ENCODE peak calls at places on chromosome 17, in seven cellular contexts. J, U, V, O, S, C and B are unnamed samples. For H3K4me1, the result is how much of the 10 kb centered on the place peaks cover.

GRCh38 chr17:81509687-81510523 is 2.7 kb downstream of the ACTG1 start:
- DNase-seq in J (peak), U (peak), V (no peak), O (peak), S (no peak), C (no peak), B (no peak)

GRCh38 chr17:77363821-77364361 is 223.1 kb downstream of the SEC14L1 start:
- DNase-seq in J (peak), U (no peak), V (no peak), O (peak), S (no peak), C (peak), B (no peak)

GRCh38 chr17:73090396-73091202 is 1.9 kb downstream of the SLC39A11 start:
- DNase-seq in J (no peak), U (no peak), V (no peak), O (no peak), S (no peak), C (no peak), B (no peak)

GRCh38 chr17:34413443-34414076 is 50.5 kb upstream of the CCL1 start:
- DNase-seq in J (no peak), U (no peak), V (no peak), O (no peak), S (no peak), C (no peak), B (no peak)

GRCh38 chr17:82956146-82956725 is 116.4 kb upstream of the ZNF750 start:
- DNase-seq in J (no peak), U (no peak), V (no peak), O (no peak), S (no peak), C (peak), B (peak)

GRCh38 chr17:73820686-73821448 is 176.6 kb upstream of the SDK2 start:
- DNase-seq in J (peak), U (peak), V (peak), O (no peak), S (no peak), C (no peak), B (no peak)

GRCh38 chr17:75639771-75640555 is 6.7 kb downstream of the SMIM5 start:
- DNase-seq in J (no peak), U (peak), V (peak), O (no peak), S (no peak), C (no peak), B (no peak)

GRCh38 chr17:47935961-47936360 is 5.4 kb upstream of the PNPO start:
- DNase-seq in J (peak), U (no peak), V (no peak), O (no peak), S (no peak), C (no peak), B (peak)

GRCh38 chr17:33299115-33299514 is 6.0 kb upstream of the ASIC2 start:
- DNase-seq in J (no peak), U (no peak), V (no peak), O (no peak), S (no peak), C (no peak), B (no peak)

GRCh38 chr17:80124351-80124981 is 22.5 kb downstream of the EIF4A3 start:
- DNase-seq in J (peak), U (no peak), V (no peak), O (no peak), S (no peak), C (no peak), B (no peak)

GRCh38 chr17:2964028-2964356 is 99.4 kb downstream of the OR1D5 start:
- DNase-seq in J (no peak), U (no peak), V (no peak), O (no peak), S (no peak), C (peak), B (no peak)

GRCh38 chr17:9878791-9879525 is 26.1 kb downstream of the RCVRN start:
- DNase-seq in J (peak), U (no peak), V (no peak), O (no peak), S (no peak), C (no peak), B (no peak)

GRCh38 chr17:73028311-73028755 is 64.2 kb downstream of the SLC39A11 start:
- DNase-seq in J (peak), U (no peak), V (no peak), O (no peak), S (no peak), C (no peak), B (no peak)

GRCh38 chr17:54967621-54968258 is 714 bp downstream of the COX11 start:
- DNase-seq in J (peak), U (peak), V (peak), O (no peak), S (no peak), C (no peak), B (no peak)

GRCh38 chr17:36195474-36196098 is 972 bp downstream of the CCL3L1 start:
- DNase-seq in J (no peak), U (no peak), V (no peak), O (no peak), S (no peak), C (no peak), B (no peak)

GRCh38 chr17:76674600-76674999 is 31.0 kb upstream of the ST6GALNAC1 start:
- DNase-seq in J (no peak), U (no peak), V (no peak), O (no peak), S (no peak), C (no peak), B (no peak)

GRCh38 chr17:863880-864279 is 81.7 kb downstream of the MRM3 start:
- DNase-seq in J (no peak), U (no peak), V (no peak), O (no peak), S (no peak), C (no peak), B (no peak)

GRCh38 chr17:76547183-76547641 is 7.4 kb downstream of the PRCD start:
- DNase-seq in J (peak), U (peak), V (peak), O (peak), S (no peak), C (peak), B (no peak)

GRCh38 chr17:64081802-64082799 is 47.8 kb downstream of the ERN1 start:
- DNase-seq in J (peak), U (peak), V (peak), O (peak), S (peak), C (no peak), B (no peak)

GRCh38 chr17:45841883-45842525 is 2.7 kb upstream of the SPPL2C start:
- DNase-seq in J (no peak), U (no peak), V (no peak), O (no peak), S (no peak), C (no peak), B (no peak)

GRCh38 chr17:78306913-78307312 is 53.0 kb downstream of the SOCS3 start:
- DNase-seq in J (no peak), U (no peak), V (no peak), O (no peak), S (no peak), C (no peak), B (no peak)

GRCh38 chr17:78973792-78974520 is 5.8 kb downstream of the LGALS3BP start:
- DNase-seq in J (no peak), U (no peak), V (no peak), O (no peak), S (no peak), C (no peak), B (no peak)

GRCh38 chr17:75723201-75723930 is 2.1 kb downstream of the ITGB4 start:
- DNase-seq in J (peak), U (peak), V (peak), O (no peak), S (no peak), C (peak), B (no peak)

GRCh38 chr17:82592751-82593589 is 55.3 kb downstream of the WDR45B start:
- DNase-seq in J (peak), U (peak), V (peak), O (peak), S (peak), C (peak), B (peak)

GRCh38 chr17:47707056-47707791 is 13.3 kb downstream of the TBKBP1 start:
- DNase-seq in J (no peak), U (no peak), V (no peak), O (no peak), S (no peak), C (no peak), B (peak)

GRCh38 chr17:75778861-75779249 is 5.8 kb upstream of the UNK start:
- DNase-seq in J (no peak), U (peak), V (peak), O (no peak), S (no peak), C (no peak), B (no peak)

GRCh38 chr17:14198013-14198412 is 38.6 kb downstream of the CDRT15 start:
- DNase-seq in J (no peak), U (no peak), V (no peak), O (no peak), S (no peak), C (no peak), B (no peak)

GRCh38 chr17:72358465-72358864 is 237.6 kb downstream of the SOX9 start:
- DNase-seq in J (peak), U (no peak), V (no peak), O (no peak), S (no peak), C (no peak), B (no peak)

GRCh38 chr17:2050871-2051387 is 4.0 kb upstream of the HIC1 start:
- DNase-seq in J (peak), U (no peak), V (peak), O (no peak), S (no peak), C (no peak), B (peak)

GRCh38 chr17:66990047-66990446 is 25.5 kb downstream of the CACNG4 start:
- DNase-seq in J (no peak), U (no peak), V (no peak), O (no peak), S (no peak), C (no peak), B (no peak)

GRCh38 chr17:144936-145670 is 7.7 kb downstream of the SCGB1C2 start:
- DNase-seq in J (no peak), U (peak), V (no peak), O (peak), S (no peak), C (peak), B (peak)

GRCh38 chr17:60387666-60388065 is 4.3 kb downstream of the USP32 start:
- DNase-seq in J (no peak), U (no peak), V (no peak), O (no peak), S (no peak), C (no peak), B (no peak)

GRCh38 chr17:55783684-55784245 is 32.9 kb downstream of the PCTP start:
- DNase-seq in J (peak), U (peak), V (peak), O (no peak), S (no peak), C (peak), B (peak)

GRCh38 chr17:55702150-55702549 is 20.5 kb downstream of the TMEM100 start:
- DNase-seq in J (no peak), U (no peak), V (no peak), O (no peak), S (no peak), C (no peak), B (no peak)

GRCh38 chr17:3659541-3660111 is 8.8 kb downstream of the TAX1BP3 start:
- DNase-seq in J (peak), U (peak), V (peak), O (no peak), S (no peak), C (peak), B (peak)

GRCh38 chr17:46868689-46869187 is 17.4 kb downstream of the WNT9B start:
- DNase-seq in J (peak), U (no peak), V (no peak), O (no peak), S (no peak), C (no peak), B (no peak)

GRCh38 chr17:68356520-68356919 is 65.2 kb downstream of the ARSG start:
- DNase-seq in J (no peak), U (peak), V (peak), O (peak), S (peak), C (no peak), B (no peak)

GRCh38 chr17:32863559-32863958 is 13.4 kb downstream of the MYO1D start:
- DNase-seq in J (peak), U (no peak), V (no peak), O (no peak), S (no peak), C (no peak), B (no peak)

GRCh38 chr17:16900288-16900882 is 71.5 kb downstream of the TNFRSF13B start:
- DNase-seq in J (no peak), U (no peak), V (no peak), O (no peak), S (no peak), C (no peak), B (no peak)

GRCh38 chr17:69898606-69899005 is 176.4 kb upstream of the KCNJ16 start:
- DNase-seq in J (peak), U (no peak), V (no peak), O (no peak), S (no peak), C (no peak), B (no peak)
- H3K27ac ChIP-seq in J (no peak), U (no peak), V (no peak), O (no peak), S (no peak), C (no peak), B (no peak)

DNA sequence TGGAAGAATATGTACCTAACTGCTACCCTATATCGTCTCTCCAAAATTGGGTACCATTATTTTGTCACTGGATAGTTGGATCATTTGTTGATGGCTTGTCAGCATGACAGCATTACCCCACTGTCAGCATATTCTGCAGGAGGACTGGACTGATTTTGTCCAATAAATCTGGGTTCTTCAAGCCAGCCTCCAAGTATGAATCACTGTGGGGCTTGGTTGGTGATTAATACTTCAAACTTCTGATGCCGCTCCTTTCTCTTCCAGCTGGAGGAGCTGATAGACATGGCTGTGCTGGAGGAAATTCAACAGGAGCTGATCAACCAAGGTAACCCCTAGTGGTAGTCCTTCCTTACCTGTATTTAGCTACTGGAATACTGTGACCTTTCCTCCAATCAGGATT is 2.5 kb downstream of the RPAIN start:
- DNase-seq in J (peak), U (no peak), V (no peak), O (no peak), S (no peak), C (no peak), B (no peak)
- H3K4me1 ChIP-seq in J (under half), U (under half), V (under half), O (under half), S (under half), C (under half), B (under half)

GRCh38 chr17:40178660-40179059 is 1.4 kb downstream of the RAPGEFL1 start:
- DNase-seq in J (no peak), U (no peak), V (no peak), O (no peak), S (no peak), C (no peak), B (no peak)
- H3K27ac ChIP-seq in J (no peak), U (peak), V (peak), O (no peak), S (no peak), C (no peak), B (no peak)

GRCh38 chr17:7222093-7222971 is 2.6 kb downstream of the ACADVL start:
- DNase-seq in J (no peak), U (no peak), V (no peak), O (no peak), S (no peak), C (no peak), B (no peak)
- H3K4me1 ChIP-seq in J (under half), U (under half), V (under half), O (under half), S (under half), C (under half), B (under half)

GRCh38 chr17:58530655-58531054 is 16.2 kb upstream of the MTMR4 start:
- DNase-seq in J (no peak), U (no peak), V (no peak), O (no peak), S (no peak), C (no peak), B (no peak)
- H3K27ac ChIP-seq in J (no peak), U (no peak), V (no peak), O (no peak), S (no peak), C (peak), B (no peak)

GRCh38 chr17:43609613-43610385 is 51.9 kb downstream of the MEOX1 start:
- DNase-seq in J (no peak), U (no peak), V (no peak), O (no peak), S (no peak), C (no peak), B (no peak)

GRCh38 chr17:43599835-43600234 is 53.7 kb upstream of the ETV4 start:
- DNase-seq in J (peak), U (peak), V (no peak), O (no peak), S (no peak), C (no peak), B (no peak)

GRCh38 chr17:43608313-43608712 is 53.4 kb downstream of the MEOX1 start:
- DNase-seq in J (peak), U (no peak), V (no peak), O (no peak), S (peak), C (no peak), B (no peak)

GRCh38 chr17:43601280-43602050 is 55.3 kb upstream of the ETV4 start:
- DNase-seq in J (no peak), U (no peak), V (peak), O (no peak), S (no peak), C (peak), B (peak)

GRCh38 chr17:43604549-43604948 is 57.2 kb downstream of the MEOX1 start:
- DNase-seq in J (no peak), U (no peak), V (no peak), O (no peak), S (no peak), C (no peak), B (no peak)
- H3K4me1 ChIP-seq in J (under half), U (under half), V (under half), O (under half), S (under half), C (under half), B (under half)